ENCODE peak calls at places on chromosomes 16 and 17, in four cellular contexts. One of them, this sample, is unnamed.

GRCh38 chr17:43199633-43200032 is 12.0 kb upstream of the TMEM106A start:
- DNase-seq in MM.1S: no peak
- DNase-seq in GM23248: no peak
- DNase-seq in endothelial cell of umbilical vein: no peak
- DNase-seq in this sample: no peak

GRCh38 chr17:55292094-55292493 is 27.3 kb downstream of the HLF start:
- DNase-seq in MM.1S: no peak
- DNase-seq in GM23248: no peak
- DNase-seq in endothelial cell of umbilical vein: no peak
- DNase-seq in this sample: no peak

GRCh38 chr17:21551081-21551881 is 141.0 kb upstream of the KCNJ18 start:
- DNase-seq in MM.1S: peak; percentile 72
- DNase-seq in GM23248: peak; percentile 95
- DNase-seq in endothelial cell of umbilical vein: peak; percentile 88
- DNase-seq in this sample: peak; percentile 95

GRCh38 chr16:58458634-58459343 is 41.2 kb upstream of the NDRG4 start:
- DNase-seq in MM.1S: no peak
- DNase-seq in GM23248: no peak
- DNase-seq in endothelial cell of umbilical vein: no peak
- DNase-seq in this sample: no peak

GRCh38 chr17:75526555-75527270 is 1.2 kb downstream of the LLGL2 start:
- DNase-seq in MM.1S: no peak
- DNase-seq in GM23248: no peak
- DNase-seq in endothelial cell of umbilical vein: no peak
- DNase-seq in this sample: no peak

GRCh38 chr16:67843343-67843765 is 1.2 kb downstream of the THAP11 start:
- DNase-seq in MM.1S: no peak
- DNase-seq in GM23248: peak; percentile 70
- DNase-seq in endothelial cell of umbilical vein: no peak
- DNase-seq in this sample: peak; percentile 56

GRCh38 chr17:40978752-40979151 is 5.4 kb downstream of the KRT40 start:
- DNase-seq in MM.1S: no peak
- DNase-seq in GM23248: no peak
- DNase-seq in endothelial cell of umbilical vein: no peak
- DNase-seq in this sample: no peak

GRCh38 chr16:84555418-84556196 is 51.1 kb upstream of the MEAK7 start:
- DNase-seq in MM.1S: no peak
- DNase-seq in GM23248: no peak
- DNase-seq in endothelial cell of umbilical vein: no peak
- DNase-seq in this sample: no peak

GRCh38 chr16:49473131-49473530 is 99.5 kb downstream of the C16orf78 start:
- DNase-seq in MM.1S: no peak
- DNase-seq in GM23248: no peak
- DNase-seq in endothelial cell of umbilical vein: no peak
- DNase-seq in this sample: no peak

GRCh38 chr17:77679589-77679988 is 278.9 kb upstream of the TNRC6C start:
- DNase-seq in MM.1S: no peak
- DNase-seq in GM23248: no peak
- DNase-seq in endothelial cell of umbilical vein: no peak
- DNase-seq in this sample: no peak

GRCh38 chr17:3645310-3645709 is 8.8 kb downstream of the CTNS start:
- DNase-seq in MM.1S: no peak
- DNase-seq in GM23248: no peak
- DNase-seq in endothelial cell of umbilical vein: no peak
- DNase-seq in this sample: no peak

GRCh38 chr17:3647251-3647650 is 10.7 kb downstream of the CTNS start:
- DNase-seq in MM.1S: no peak
- DNase-seq in GM23248: no peak
- DNase-seq in endothelial cell of umbilical vein: no peak
- DNase-seq in this sample: no peak

DNA sequence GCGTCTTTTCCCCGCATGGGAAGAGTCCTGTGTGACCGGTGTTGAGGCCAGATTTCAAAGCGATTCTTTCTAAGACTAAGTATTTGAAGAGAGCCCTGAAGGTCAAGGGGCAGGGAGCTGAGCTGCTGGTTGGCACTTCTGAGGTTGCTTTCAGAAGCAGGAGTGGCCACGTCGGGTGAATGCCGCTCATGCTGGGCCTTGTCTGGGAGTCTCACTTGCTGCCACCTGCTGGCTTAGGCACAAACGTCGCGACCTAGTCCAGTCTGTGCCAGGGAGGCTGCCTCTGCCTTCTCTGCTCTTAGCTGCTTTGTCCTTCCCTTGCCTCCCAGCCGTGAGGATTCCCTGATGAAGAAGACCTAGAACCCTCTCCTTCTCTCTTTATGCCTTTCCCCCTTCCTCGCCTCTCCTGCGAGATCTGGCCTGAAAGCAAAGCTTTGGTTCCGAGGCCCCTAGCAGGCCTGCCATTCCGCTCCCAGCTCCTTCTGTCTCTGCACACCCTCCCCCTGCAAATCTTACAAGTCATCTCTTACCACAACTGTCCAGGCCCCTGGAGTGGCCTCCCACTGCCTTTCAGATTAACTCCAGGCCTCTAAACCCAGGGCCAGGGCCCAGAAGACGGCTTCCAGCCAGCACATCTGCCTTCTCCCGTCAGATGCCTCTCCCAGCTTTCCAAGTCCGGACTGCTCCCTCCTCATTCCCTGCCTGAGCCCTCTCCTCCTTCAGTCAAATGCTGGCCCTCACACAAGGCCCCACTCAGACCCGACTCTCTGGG is 11.4 kb downstream of the CTNS start:
- DNase-seq in MM.1S: peak; percentile 34
- DNase-seq in GM23248: peak; percentile 76
- DNase-seq in endothelial cell of umbilical vein: peak; percentile 47
- DNase-seq in this sample: peak; percentile 44
- H3K9ac ChIP-seq in MM.1S: no peak overlapping the region
- H3K9ac ChIP-seq in GM23248: no peak overlapping the region
- H3K9ac ChIP-seq in endothelial cell of umbilical vein: no peak overlapping the region
- H3K9ac ChIP-seq in this sample: peak overlapping the region; percentile 45

GRCh38 chr16:88069397-88070168 is 118.3 kb downstream of the BANP start:
- DNase-seq in MM.1S: peak; percentile 77
- DNase-seq in GM23248: no peak
- DNase-seq in endothelial cell of umbilical vein: no peak
- DNase-seq in this sample: no peak

GRCh38 chr16:88066234-88066633 is 115.0 kb downstream of the BANP start:
- DNase-seq in MM.1S: no peak
- DNase-seq in GM23248: no peak
- DNase-seq in endothelial cell of umbilical vein: no peak
- DNase-seq in this sample: no peak

GRCh38 chr16:88066680-88067529 is 115.7 kb downstream of the BANP start:
- DNase-seq in MM.1S: no peak
- DNase-seq in GM23248: no peak
- DNase-seq in endothelial cell of umbilical vein: no peak
- DNase-seq in this sample: no peak

GRCh38 chr16:88068476-88069396 is 117.5 kb downstream of the BANP start:
- DNase-seq in MM.1S: no peak
- DNase-seq in GM23248: no peak
- DNase-seq in endothelial cell of umbilical vein: no peak
- DNase-seq in this sample: no peak

DNA sequence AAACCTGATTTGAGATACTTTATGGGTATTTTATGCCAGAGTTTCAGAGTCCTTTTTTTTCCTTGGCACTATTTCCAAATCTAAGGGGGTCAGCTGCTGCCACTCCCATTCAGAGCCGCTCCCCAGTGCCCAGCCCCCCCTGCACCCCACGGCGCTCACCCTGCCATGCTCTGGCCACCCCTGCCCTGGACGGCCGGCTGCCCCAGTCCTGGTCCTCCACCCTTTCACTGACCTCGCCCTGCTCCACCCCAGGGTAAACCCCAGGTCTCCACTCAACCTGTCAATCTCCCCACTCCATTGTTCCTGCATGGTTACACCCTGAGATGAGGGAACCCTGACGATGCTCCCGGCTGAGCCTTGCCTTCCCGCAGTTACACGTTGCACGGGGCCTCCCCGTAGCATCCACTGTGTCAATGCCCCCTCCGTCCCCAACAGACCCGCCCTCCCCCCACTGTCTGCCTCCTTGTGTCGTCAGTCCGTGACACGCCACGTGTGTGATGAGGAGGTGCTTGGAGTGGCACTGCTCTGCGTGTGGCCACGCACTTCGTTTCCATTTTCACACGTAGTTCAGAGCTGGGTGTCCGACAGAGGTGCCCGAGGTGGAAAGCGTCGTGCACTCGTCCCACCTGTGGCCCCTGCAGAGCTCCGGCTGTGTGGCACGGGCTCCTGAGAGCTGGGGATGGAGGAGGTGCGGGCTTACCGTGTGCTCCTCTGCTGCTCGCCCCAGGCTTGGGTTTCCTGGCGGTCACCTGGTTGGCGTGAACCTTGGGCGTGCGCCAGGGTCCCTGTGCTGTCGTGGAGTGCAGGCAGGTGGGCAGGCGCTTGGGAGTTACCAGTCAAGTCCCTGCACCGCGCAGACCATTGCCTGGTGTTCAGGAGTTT is 116.5 kb downstream of the BANP start:
- DNase-seq in MM.1S: no peak
- DNase-seq in GM23248: no peak
- DNase-seq in endothelial cell of umbilical vein: no peak
- DNase-seq in this sample: no peak
- H3K9ac ChIP-seq in MM.1S: peak overlapping the region; percentile 66
- H3K9ac ChIP-seq in GM23248: no peak overlapping the region
- H3K9ac ChIP-seq in endothelial cell of umbilical vein: no peak overlapping the region
- H3K9ac ChIP-seq in this sample: no peak overlapping the region

GRCh38 chr16:10965440-10966039 is 21.2 kb downstream of the CLEC16A start:
- DNase-seq in MM.1S: peak; percentile 95
- DNase-seq in GM23248: no peak
- DNase-seq in endothelial cell of umbilical vein: no peak
- DNase-seq in this sample: no peak

GRCh38 chr16:10967981-10968380 is 23.6 kb downstream of the CLEC16A start:
- DNase-seq in MM.1S: no peak
- DNase-seq in GM23248: no peak
- DNase-seq in endothelial cell of umbilical vein: no peak
- DNase-seq in this sample: no peak

GRCh38 chr16:10964039-10964890 is 19.9 kb downstream of the CLEC16A start:
- DNase-seq in MM.1S: peak; percentile 83
- DNase-seq in GM23248: peak; percentile 91
- DNase-seq in endothelial cell of umbilical vein: peak; percentile 71
- DNase-seq in this sample: peak; percentile 93

GRCh38 chr16:10966129-10966528 is 21.8 kb downstream of the CLEC16A start:
- DNase-seq in MM.1S: no peak
- DNase-seq in GM23248: no peak
- DNase-seq in endothelial cell of umbilical vein: peak; percentile 47
- DNase-seq in this sample: no peak

DNA sequence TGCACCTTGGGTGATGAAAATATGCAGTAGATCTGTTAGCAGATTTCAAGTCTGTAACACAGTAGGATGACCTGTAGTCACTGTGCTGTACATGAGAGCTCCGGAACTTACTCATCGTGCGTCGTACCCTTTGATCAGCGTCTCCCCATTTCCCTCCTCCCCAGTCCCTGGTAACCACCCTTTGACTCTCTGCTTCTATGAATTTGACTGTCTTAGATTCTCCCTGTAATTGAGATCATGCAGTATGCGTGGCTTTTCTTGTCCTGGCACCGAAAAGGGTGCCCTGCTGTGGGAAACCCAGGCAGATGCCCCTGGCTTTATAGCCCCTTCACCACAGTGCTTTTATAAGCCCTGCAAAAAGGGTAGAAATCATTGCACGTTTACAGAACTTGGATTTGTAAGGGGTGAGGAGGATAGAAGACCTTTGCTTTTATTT is 20.5 kb downstream of the CLEC16A start:
- DNase-seq in MM.1S: peak; percentile 78
- DNase-seq in GM23248: no peak
- DNase-seq in endothelial cell of umbilical vein: no peak
- DNase-seq in this sample: no peak
- H3K9ac ChIP-seq in MM.1S: peak overlapping the region; percentile 85
- H3K9ac ChIP-seq in GM23248: no peak overlapping the region
- H3K9ac ChIP-seq in endothelial cell of umbilical vein: no peak overlapping the region
- H3K9ac ChIP-seq in this sample: no peak overlapping the region

DNA sequence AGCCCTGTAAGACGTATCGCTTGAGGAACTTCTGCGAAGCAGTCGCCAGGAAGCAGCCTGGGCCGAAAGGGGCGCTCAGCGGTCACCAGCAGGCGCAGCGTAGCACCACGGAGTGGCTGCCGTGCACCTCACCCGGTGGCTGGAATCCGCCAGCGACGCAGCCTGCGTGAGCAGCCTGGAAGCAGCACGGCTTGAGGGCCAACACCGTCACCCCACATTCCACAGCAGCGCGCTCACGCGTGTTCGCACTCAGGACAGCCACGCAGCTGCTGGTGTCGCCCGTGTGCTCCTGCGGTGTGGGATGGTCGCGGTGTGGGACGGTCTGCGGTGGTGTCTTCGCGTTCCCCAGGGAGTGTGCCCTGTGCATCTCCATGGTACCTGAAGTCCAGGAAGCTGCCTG is 9.6 kb downstream of the UBE2I start:
- DNase-seq in MM.1S: no peak
- DNase-seq in GM23248: no peak
- DNase-seq in endothelial cell of umbilical vein: no peak
- DNase-seq in this sample: no peak
- H3K9ac ChIP-seq in MM.1S: no peak overlapping the region
- H3K9ac ChIP-seq in GM23248: no peak overlapping the region
- H3K9ac ChIP-seq in endothelial cell of umbilical vein: no peak overlapping the region
- H3K9ac ChIP-seq in this sample: no peak overlapping the region